ENCODE peak calls at places on chromosomes 13 and 19, in seven cellular contexts. X is CD8-positive, alpha-beta memory T cell; G is IMR-90; I is effector memory CD4-positive, alpha-beta T cell; F is LHCN-M2; E is anterior cingulate cortex; Y is HS-5. P is an unnamed sample.

GRCh38 chr19:1627194-1627593 is 21.9 kb upstream of the UQCR11 start:
- DNase-seq in F (no peak), X (no peak), E (no peak), Y (no peak), G (no peak), I (no peak), P (no peak)

GRCh38 chr13:75050419-75051066 is 431.4 kb downstream of the TBC1D4 start:
- DNase-seq in G (peak), I (no peak), F (peak), Y (no peak), E (no peak), X (no peak), P (no peak)

GRCh38 chr19:57282011-57282636 is 1.8 kb downstream of the ZNF460 start:
- DNase-seq in F (no peak), G (no peak), I (no peak), E (no peak), Y (no peak), X (no peak), P (no peak)

GRCh38 chr19:15124572-15125231 is 17.5 kb downstream of the SYDE1 start:
- DNase-seq in E (peak), F (no peak), X (no peak), Y (no peak), I (no peak), G (no peak), P (no peak)

GRCh38 chr13:73223372-73223781 is 164.6 kb downstream of the KLF5 start:
- DNase-seq in X (no peak), I (no peak), F (no peak), G (no peak), Y (no peak), E (no peak), P (no peak)

GRCh38 chr13:31201341-31202024 is 1.7 kb downstream of the B3GLCT start:
- DNase-seq in F (peak), E (no peak), I (no peak), Y (no peak), G (peak), X (no peak), P (no peak)

GRCh38 chr13:40152145-40152544 is 496.7 kb downstream of the COG6 start:
- DNase-seq in X (no peak), I (no peak), F (peak), Y (peak), E (no peak), G (peak), P (no peak)

GRCh38 chr13:84192125-84192524 is 309.9 kb upstream of the SLITRK1 start:
- DNase-seq in E (no peak), Y (peak), I (no peak), F (peak), G (peak), X (no peak), P (no peak)

GRCh38 chr19:8578642-8579265 is 1.5 kb upstream of the MYO1F start:
- DNase-seq in I (peak), F (peak), E (peak), G (peak), X (peak), Y (no peak), P (peak)

GRCh38 chr19:2015611-2015950 is at the start of gene BTBD2:
- DNase-seq in X (peak), E (peak), Y (peak), I (peak), G (peak), F (peak), P (no peak)

GRCh38 chr19:47067215-47067847 is 18.9 kb upstream of the TMEM160 start:
- DNase-seq in I (no peak), E (no peak), G (no peak), X (no peak), Y (no peak), F (no peak), P (no peak)

GRCh38 chr19:39970424-39970673 is 616 bp upstream of the PSMC4 start:
- DNase-seq in X (no peak), I (no peak), G (no peak), F (no peak), Y (peak), E (no peak), P (peak)

GRCh38 chr19:518292-519231 is 11.3 kb downstream of the TPGS1 start:
- DNase-seq in Y (no peak), G (peak), E (no peak), F (no peak), I (peak), X (peak), P (peak)

GRCh38 chr19:33063356-33064116 is 1.2 kb downstream of the RHPN2 start:
- DNase-seq in G (peak), F (no peak), Y (no peak), I (no peak), X (no peak), E (peak), P (no peak)

P was measured in germinal center.